ENCODE peak calls at places on chromosomes 1 and 21, in six cellular contexts. D is upper lobe of left lung; Z is progenitor cell of endocrine pancreas; O is GM10248; Q is CD4-positive, alpha-beta T cell; U is omental fat pad. M is an unnamed sample.

GRCh38 chr21:44773291-44773932 is 28.2 kb downstream of the UBE2G2 start:
- DNase-seq in U (no peak), O (no peak), D (peak; percentile 61), Q (no peak), Z (no peak), M (no peak)

GRCh38 chr1:217244946-217245345 is 385.9 kb downstream of the GPATCH2 start:
- DNase-seq in D (no peak), U (no peak), O (no peak), Q (no peak), Z (no peak), M (no peak)

GRCh38 chr1:169110265-169110664 is 3.8 kb downstream of the ATP1B1 start:
- DNase-seq in O (no peak), U (no peak), D (no peak), Z (no peak), Q (no peak), M (no peak)

GRCh38 chr1:226603030-226603960 is 54.7 kb downstream of the STUM start:
- DNase-seq in Q (no peak), D (no peak), U (no peak), O (no peak), Z (no peak), M (no peak)

GRCh38 chr1:22639286-22639685 is 2.9 kb downstream of the C1QA start:
- DNase-seq in Q (no peak), D (no peak), O (no peak), Z (no peak), U (no peak), M (no peak)

GRCh38 chr1:182069028-182069466 is 7.5 kb upstream of the ZNF648 start:
- DNase-seq in Z (peak; percentile 78), O (peak; percentile 67), Q (no peak), D (no peak), U (no peak), M (peak; percentile 40)

GRCh38 chr1:116769561-116769977 is 15.3 kb downstream of the CD2 start:
- DNase-seq in O (peak; percentile 53), Z (no peak), D (no peak), U (no peak), Q (peak; percentile 73), M (no peak)

GRCh38 chr1:28640766-28641165 is 2.1 kb downstream of the TAF12 start:
- DNase-seq in D (no peak), Q (peak; percentile 24), U (no peak), O (no peak), Z (no peak), M (no peak)

GRCh38 chr1:67304023-67304422 is 3.6 kb upstream of the IL12RB2 start:
- DNase-seq in Q (no peak), D (no peak), U (no peak), Z (no peak), O (no peak), M (no peak)

GRCh38 chr1:30511563-30512252 is 211.7 kb downstream of the MATN1 start:
- DNase-seq in O (no peak), Q (no peak), D (no peak), U (no peak), Z (no peak), M (no peak)

GRCh38 chr1:28668956-28669719 is 554 bp downstream of the GMEB1 start:
- DNase-seq in Q (peak; percentile 67), Z (peak; percentile 49), D (peak; percentile 95), U (no peak), O (peak; percentile 93), M (peak; percentile 71)

GRCh38 chr1:99849744-99850457 is at the start of gene AGL:
- DNase-seq in U (peak; percentile 50), D (peak; percentile 97), O (peak; percentile 94), Z (peak; percentile 83), Q (peak; percentile 84), M (peak; percentile 88)

GRCh38 chr21:16608209-16608830 is 878.5 kb downstream of the USP25 start:
- DNase-seq in O (no peak), Z (no peak), D (no peak), U (no peak), Q (no peak), M (no peak)

GRCh38 chr1:64010316-64010715 is 193.1 kb upstream of the UBE2U start:
- DNase-seq in Z (no peak), Q (no peak), D (no peak), U (no peak), O (no peak), M (no peak)

GRCh38 chr1:223429313-223429731 is 36.1 kb downstream of the CCDC185 start:
- DNase-seq in Q (no peak), D (no peak), Z (no peak), U (no peak), O (no peak), M (no peak)

GRCh38 chr1:168202941-168203654 is 22.7 kb upstream of the SFT2D2 start:
- DNase-seq in D (no peak), U (no peak), Z (no peak), O (no peak), Q (no peak), M (no peak)

GRCh38 chr1:83882906-83883305 is 116.0 kb downstream of the TTLL7 start:
- DNase-seq in D (no peak), Z (no peak), Q (no peak), O (no peak), U (no peak), M (no peak)

GRCh38 chr1:41486053-41486891 is 1.8 kb upstream of the EDN2 start:
- DNase-seq in U (no peak), Q (no peak), O (peak; percentile 76), Z (no peak), D (no peak), M (no peak)

GRCh38 chr1:65924471-65924870 is 131.8 kb downstream of the PDE4B start:
- DNase-seq in U (no peak), Z (no peak), Q (no peak), D (no peak), O (no peak), M (no peak)

GRCh38 chr1:46418976-46419375 is 24.9 kb downstream of the FAAH start:
- DNase-seq in U (no peak), Q (no peak), O (no peak), Z (no peak), D (no peak), M (no peak)

GRCh38 chr1:27455166-27455811 is 34.7 kb downstream of the WASF2 start:
- DNase-seq in U (no peak), Z (no peak), D (no peak), O (no peak), Q (peak; percentile 12), M (no peak)

GRCh38 chr1:104617474-104617873 is 867.8 kb downstream of the AMY1C start:
- DNase-seq in D (no peak), O (no peak), Q (no peak), U (no peak), Z (no peak), M (no peak)

GRCh38 chr1:35447278-35447677 is 109.9 kb downstream of the KIAA0319L start:
- DNase-seq in U (no peak), Z (no peak), D (no peak), O (no peak), Q (no peak), M (no peak)

GRCh38 chr1:183424691-183425090 is 6.5 kb upstream of the NMNAT2 start:
- DNase-seq in D (no peak), Z (no peak), O (no peak), U (no peak), Q (no peak), M (no peak)

GRCh38 chr1:59520194-59520593 is 223.3 kb downstream of the FGGY start:
- DNase-seq in D (no peak), U (no peak), O (no peak), Q (no peak), Z (no peak), M (no peak)

DNA sequence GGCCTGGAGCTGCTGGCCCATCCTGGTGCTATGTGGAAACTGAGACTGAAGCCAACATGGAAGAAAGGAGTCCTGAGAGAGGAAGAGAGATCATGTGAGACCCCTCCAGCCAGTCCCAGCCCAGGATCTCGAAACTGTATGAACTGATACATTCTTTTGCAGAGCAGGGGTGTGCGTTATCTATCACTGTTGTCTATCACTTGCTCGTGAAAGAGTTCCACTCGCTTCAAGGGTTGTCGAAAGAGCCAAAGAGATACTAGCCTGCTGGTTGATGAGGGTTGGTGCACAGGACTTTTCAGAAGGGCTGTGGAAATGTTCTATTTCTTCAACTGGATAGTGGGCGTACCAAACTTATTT is 125.7 kb downstream of the PLPP3 start:
- DNase-seq in D (no peak), U (no peak), O (no peak), Q (no peak), Z (no peak), M (no peak)
- TF ChIP-seq CTCF in D (no peak), U (no peak), O (no peak), Q (no peak), Z (no peak), M (no peak)

DNA sequence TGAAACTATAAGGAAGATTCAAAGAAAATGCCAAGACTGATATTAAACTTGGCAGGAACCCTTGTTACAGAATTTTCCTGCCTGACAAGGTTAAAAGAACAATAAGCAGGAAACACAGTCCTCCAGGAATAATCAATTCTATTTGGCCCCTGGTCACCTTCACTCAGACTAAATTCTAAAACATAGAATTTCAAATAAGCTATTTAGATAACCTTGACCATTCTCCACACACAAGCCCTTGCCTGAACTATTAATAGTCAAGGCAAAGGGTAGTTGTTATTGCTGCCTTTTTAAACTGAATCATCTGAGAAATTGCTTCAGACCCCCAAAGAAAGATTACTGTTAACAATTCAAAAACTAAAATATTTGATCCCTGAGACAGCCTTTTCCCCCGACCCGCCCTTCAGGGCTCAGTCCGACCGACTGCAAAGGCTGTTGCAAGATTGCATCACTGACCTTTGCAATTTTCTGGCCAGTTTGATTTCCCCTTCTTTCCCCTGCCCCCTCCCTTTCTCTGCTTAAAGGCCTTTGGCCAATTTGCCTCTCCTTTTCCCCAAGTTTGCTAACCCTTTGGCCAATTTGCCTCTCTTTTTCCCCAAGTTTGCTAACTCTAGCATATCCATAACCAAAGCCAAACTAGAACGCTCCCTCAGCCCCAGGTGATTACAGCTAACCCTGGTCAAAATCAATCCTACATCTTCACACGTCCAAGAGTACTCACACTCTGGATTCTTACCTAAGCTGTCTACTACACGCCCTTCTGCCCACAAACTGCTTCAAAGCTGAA is 1.4 kb upstream of the G0S2 start:
- DNase-seq in Q (no peak), D (no peak), O (no peak), Z (no peak), U (no peak), M (no peak)
- TF ChIP-seq CTCF in Q (no peak), D (no peak), O (no peak), Z (no peak), U (no peak), M (no peak)

GRCh38 chr1:90000934-90001676 is 6.2 kb downstream of the ZNF326 start:
- DNase-seq in Z (no peak), O (no peak), D (no peak), U (no peak), Q (no peak), M (no peak)
- TF ChIP-seq CTCF in Z (no peak), O (peak; percentile 7), D (no peak), U (no peak), Q (no peak), M (no peak)

GRCh38 chr1:165619647-165620151 is 11.3 kb upstream of the MGST3 start:
- DNase-seq in D (no peak), U (no peak), Z (no peak), O (no peak), Q (no peak), M (no peak)

GRCh38 chr1:165624441-165624840 is 6.6 kb upstream of the MGST3 start:
- DNase-seq in Z (no peak), D (no peak), U (no peak), O (no peak), Q (no peak), M (no peak)

GRCh38 chr1:165629131-165629530 is 1.9 kb upstream of the MGST3 start:
- DNase-seq in U (no peak), O (no peak), Q (no peak), Z (no peak), D (no peak), M (no peak)

GRCh38 chr1:165628127-165628857 is 2.7 kb upstream of the MGST3 start:
- DNase-seq in U (no peak), Z (no peak), O (no peak), D (no peak), Q (no peak), M (no peak)

GRCh38 chr1:165623624-165624023 is 7.4 kb upstream of the MGST3 start:
- DNase-seq in D (no peak), O (no peak), Q (no peak), U (no peak), Z (no peak), M (no peak)
- TF ChIP-seq CTCF in D (no peak), O (no peak), Q (no peak), U (no peak), Z (no peak), M (no peak)

M was measured in mesothelial cell of epicardium.